ENCODE peak calls at places on chromosome 4, in four cellular contexts. One of them, this sample, is unnamed.

GRCh38 chr4:2069161-2069971 is 10.2 kb downstream of the NAT8L start:
- DNase-seq in GM12878: no peak
- DNase-seq in A549: no peak
- DNase-seq in right lobe of liver: no peak
- DNase-seq in this sample: no peak

GRCh38 chr4:1154523-1155182 is 17.7 kb downstream of the SPON2 start:
- DNase-seq in GM12878: no peak
- DNase-seq in A549: no peak
- DNase-seq in right lobe of liver: no peak
- DNase-seq in this sample: peak; percentile 53

GRCh38 chr4:5158391-5158770 is 107.1 kb downstream of the STK32B start:
- DNase-seq in A549: peak; percentile 80
- DNase-seq in GM12878: no peak
- DNase-seq in right lobe of liver: no peak
- DNase-seq in this sample: no peak

GRCh38 chr4:112775801-112776200 is 138.9 kb downstream of the LARP7 start:
- DNase-seq in A549: no peak
- DNase-seq in GM12878: no peak
- DNase-seq in right lobe of liver: no peak
- DNase-seq in this sample: no peak

GRCh38 chr4:109826719-109827118 is 1.1 kb upstream of the RRH start:
- DNase-seq in GM12878: no peak
- DNase-seq in A549: no peak
- DNase-seq in right lobe of liver: no peak
- DNase-seq in this sample: no peak

GRCh38 chr4:80538276-80538926 is 202.9 kb downstream of the CFAP299 start:
- DNase-seq in right lobe of liver: no peak
- DNase-seq in GM12878: no peak
- DNase-seq in A549: no peak
- DNase-seq in this sample: no peak

GRCh38 chr4:54802336-54802735 is 144.6 kb downstream of the KIT start:
- DNase-seq in right lobe of liver: no peak
- DNase-seq in A549: no peak
- DNase-seq in GM12878: no peak
- DNase-seq in this sample: no peak

GRCh38 chr4:172962564-172963353 is 205.9 kb upstream of the GALNT7 start:
- DNase-seq in GM12878: no peak
- DNase-seq in right lobe of liver: no peak
- DNase-seq in A549: peak; percentile 78
- DNase-seq in this sample: peak; percentile 74

GRCh38 chr4:168803727-168804126 is 206.3 kb downstream of the CBR4 start:
- DNase-seq in GM12878: no peak
- DNase-seq in A549: no peak
- DNase-seq in right lobe of liver: no peak
- DNase-seq in this sample: peak; percentile 49

GRCh38 chr4:43757147-43757546 is 691.5 kb downstream of the KCTD8 start:
- DNase-seq in right lobe of liver: no peak
- DNase-seq in GM12878: no peak
- DNase-seq in A549: no peak
- DNase-seq in this sample: peak; percentile 39

GRCh38 chr4:118942465-118942864 is 53.8 kb downstream of the SYNPO2 start:
- DNase-seq in GM12878: no peak
- DNase-seq in A549: no peak
- DNase-seq in right lobe of liver: no peak
- DNase-seq in this sample: no peak

GRCh38 chr4:172648471-172648870 is 520.1 kb upstream of the GALNT7 start:
- DNase-seq in right lobe of liver: no peak
- DNase-seq in GM12878: no peak
- DNase-seq in A549: peak; percentile 1
- DNase-seq in this sample: no peak

GRCh38 chr4:169070071-169070894 is 60.2 kb upstream of the CBR4 start:
- DNase-seq in GM12878: no peak
- DNase-seq in right lobe of liver: no peak
- DNase-seq in A549: peak; percentile 74
- DNase-seq in this sample: peak; percentile 22

GRCh38 chr4:130563185-130563890 is 1467.4 kb downstream of the C4orf33 start:
- DNase-seq in GM12878: no peak
- DNase-seq in A549: peak; percentile 70
- DNase-seq in right lobe of liver: peak; percentile 29
- DNase-seq in this sample: peak; percentile 4

GRCh38 chr4:156771171-156771837 is 200.3 kb downstream of the PDGFC start:
- DNase-seq in right lobe of liver: no peak
- DNase-seq in A549: peak; percentile 48
- DNase-seq in GM12878: no peak
- DNase-seq in this sample: peak; percentile 63

GRCh38 chr4:158599150-158599549 is 72.5 kb downstream of the C4orf46 start:
- DNase-seq in GM12878: no peak
- DNase-seq in A549: no peak
- DNase-seq in right lobe of liver: no peak
- DNase-seq in this sample: no peak

DNA sequence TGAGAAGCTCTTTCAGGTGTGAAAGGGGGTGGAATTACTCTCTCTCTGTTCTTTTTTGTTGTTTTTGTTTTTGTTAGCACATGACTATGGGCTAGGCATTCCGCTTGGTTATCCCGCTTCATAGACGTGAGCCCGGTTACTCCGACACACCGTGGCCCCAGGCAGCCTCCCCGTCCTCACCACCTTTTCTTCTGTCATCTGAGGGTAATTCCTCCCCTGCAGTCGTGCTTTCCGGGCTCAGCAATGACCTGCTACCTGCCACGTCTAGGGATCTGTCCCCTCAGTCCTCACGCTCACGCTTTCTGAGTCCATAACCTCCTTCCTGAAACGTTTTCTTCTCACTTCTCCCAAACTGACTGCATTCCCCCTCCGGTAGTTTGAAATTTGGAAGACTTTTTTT is 691 bp upstream of the REST start:
- DNase-seq in A549: no peak
- DNase-seq in GM12878: no peak
- DNase-seq in right lobe of liver: peak; percentile 24
- DNase-seq in this sample: peak; percentile 9
- H3K27ac ChIP-seq in A549: no peak overlapping the region
- H3K27ac ChIP-seq in GM12878: no peak overlapping the region
- H3K27ac ChIP-seq in right lobe of liver: no peak overlapping the region
- H3K27ac ChIP-seq in this sample: no peak overlapping the region

GRCh38 chr4:40195182-40196177 is 1.4 kb upstream of the RHOH start:
- DNase-seq in A549: no peak
- DNase-seq in GM12878: no peak
- DNase-seq in right lobe of liver: no peak
- DNase-seq in this sample: no peak

GRCh38 chr4:40197879-40198689 is 1.3 kb downstream of the RHOH start:
- DNase-seq in GM12878: no peak
- DNase-seq in right lobe of liver: no peak
- DNase-seq in A549: no peak
- DNase-seq in this sample: no peak

GRCh38 chr4:40196260-40196659 is 571 bp upstream of the RHOH start:
- DNase-seq in A549: no peak
- DNase-seq in GM12878: no peak
- DNase-seq in right lobe of liver: no peak
- DNase-seq in this sample: no peak

GRCh38 chr4:40194602-40195161 is 2.1 kb upstream of the RHOH start:
- DNase-seq in A549: no peak
- DNase-seq in GM12878: no peak
- DNase-seq in right lobe of liver: no peak
- DNase-seq in this sample: no peak

GRCh38 chr4:40196724-40197281 is at the start of gene RHOH:
- DNase-seq in right lobe of liver: no peak
- DNase-seq in GM12878: no peak
- DNase-seq in A549: no peak
- DNase-seq in this sample: no peak
- H3K4me1 ChIP-seq in right lobe of liver: no peaks in the 10 kb centered on the region
- H3K4me1 ChIP-seq in GM12878: no peaks in the 10 kb centered on the region
- H3K4me1 ChIP-seq in A549: peaks cover 42% of the 10 kb centered on the region
- H3K4me1 ChIP-seq in this sample: no peaks in the 10 kb centered on the region

GRCh38 chr4:20252656-20253271 is 1.1 kb downstream of the SLIT2 start:
- DNase-seq in right lobe of liver: peak; percentile 20
- DNase-seq in GM12878: no peak
- DNase-seq in A549: no peak
- DNase-seq in this sample: peak; percentile 34

GRCh38 chr4:20253799-20254409 is 2.2 kb downstream of the SLIT2 start:
- DNase-seq in right lobe of liver: peak; percentile 17
- DNase-seq in GM12878: no peak
- DNase-seq in A549: no peak
- DNase-seq in this sample: peak; percentile 26

GRCh38 chr4:20251061-20251795 is 477 bp upstream of the SLIT2 start:
- DNase-seq in right lobe of liver: no peak
- DNase-seq in A549: no peak
- DNase-seq in GM12878: no peak
- DNase-seq in this sample: no peak

GRCh38 chr4:20253272-20253798 is 1.6 kb downstream of the SLIT2 start:
- DNase-seq in GM12878: no peak
- DNase-seq in A549: no peak
- DNase-seq in right lobe of liver: no peak
- DNase-seq in this sample: no peak

DNA sequence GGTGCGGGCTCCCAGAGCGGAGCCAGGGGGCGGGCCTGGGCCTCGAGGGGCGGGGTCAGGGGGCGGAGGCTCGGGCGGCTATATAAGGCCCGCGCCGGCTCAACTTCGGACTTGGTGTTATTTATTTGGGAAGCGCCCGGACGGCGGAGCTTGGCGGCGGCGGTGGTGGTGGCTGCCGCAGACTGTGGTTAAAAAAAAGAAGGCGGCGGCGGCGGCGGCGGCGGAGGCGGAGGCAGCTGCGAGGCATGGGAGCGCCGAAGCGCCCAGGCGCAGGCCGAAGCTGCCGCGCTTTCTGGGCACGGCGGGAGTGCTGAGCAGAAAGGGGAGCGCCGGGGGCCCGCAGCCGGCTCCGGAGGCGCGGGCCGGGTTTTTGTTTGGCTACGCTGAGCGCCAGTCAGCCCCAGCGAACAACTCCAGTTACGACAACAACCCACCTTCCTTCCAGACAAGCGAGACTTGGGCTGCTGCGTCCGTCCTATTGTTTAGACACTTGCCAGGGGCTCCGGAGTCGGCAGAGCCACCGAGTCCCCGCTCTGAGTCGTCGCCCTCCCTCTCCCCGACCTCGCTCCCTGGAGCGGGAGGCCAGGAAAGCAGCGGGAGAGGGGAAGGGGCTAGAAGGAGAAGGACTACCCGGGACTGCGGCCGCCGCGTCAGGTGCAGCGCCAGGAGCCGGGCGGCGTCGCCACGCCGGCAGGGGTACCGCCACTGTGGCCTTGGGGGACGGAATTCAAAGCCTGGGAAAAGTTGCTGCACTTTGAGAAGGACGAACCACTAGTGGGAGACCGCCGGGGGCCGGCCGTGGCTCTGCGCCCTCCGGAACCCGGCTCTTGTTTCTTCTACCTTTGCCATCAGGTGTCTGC is at the start of gene SLIT2:
- DNase-seq in right lobe of liver: peak; percentile 81
- DNase-seq in GM12878: no peak
- DNase-seq in A549: peak; percentile 10
- DNase-seq in this sample: peak; percentile 80
- TF ChIP-seq POLR2A in right lobe of liver: peak; percentile 59
- TF ChIP-seq POLR2A in GM12878: no peak
- TF ChIP-seq POLR2A in A549: no peak
- TF ChIP-seq POLR2A in this sample: no peak

GRCh38 chr4:6278801-6279197 is 9.1 kb downstream of the WFS1 start:
- DNase-seq in A549: no peak
- DNase-seq in right lobe of liver: peak; percentile 50
- DNase-seq in GM12878: peak; percentile 42
- DNase-seq in this sample: no peak
- H3K27ac ChIP-seq in A549: no peak overlapping the region
- H3K27ac ChIP-seq in right lobe of liver: peak overlapping the region; percentile 50
- H3K27ac ChIP-seq in GM12878: no peak overlapping the region
- H3K27ac ChIP-seq in this sample: peak overlapping the region; percentile 36

GRCh38 chr4:139552506-139552905 is 3.5 kb downstream of the SETD7 start:
- DNase-seq in right lobe of liver: no peak
- DNase-seq in GM12878: no peak
- DNase-seq in A549: no peak
- DNase-seq in this sample: no peak
- H3K4me1 ChIP-seq in right lobe of liver: no peaks in the 10 kb centered on the region
- H3K4me1 ChIP-seq in GM12878: peaks cover 8% of the 10 kb centered on the region
- H3K4me1 ChIP-seq in A549: peaks cover 54% of the 10 kb centered on the region
- H3K4me1 ChIP-seq in this sample: peaks cover 23% of the 10 kb centered on the region

GRCh38 chr4:53614616-53615015 is 23.3 kb upstream of the LNX1 start:
- DNase-seq in right lobe of liver: no peak
- DNase-seq in GM12878: no peak
- DNase-seq in A549: peak; percentile 20
- DNase-seq in this sample: no peak
- TF ChIP-seq POLR2A in right lobe of liver: no peak
- TF ChIP-seq POLR2A in GM12878: no peak
- TF ChIP-seq POLR2A in A549: no peak
- TF ChIP-seq POLR2A in this sample: no peak

This sample was measured in thyroid gland.